ENCODE peak calls at places on chromosomes 11 and 22, in nine cellular contexts. M is upper lobe of right lung; B is fibroblast of lung; G is ovary; S is BE2C; W is WTC11; X is AG04450; U is cardiac muscle cell; J is CD4-positive, alpha-beta T cell. E is an unnamed sample.

GRCh38 chr11:556175-556699 is 4.3 kb downstream of the LMNTD2 start:
- DNase-seq in X (no peak), S (no peak), U (no peak), M (no peak), B (no peak), G (no peak), J (no peak), W (no peak), E (no peak)

GRCh38 chr11:78795862-78796261 is 221.2 kb upstream of the NARS2 start:
- DNase-seq in S (no peak), M (no peak), J (no peak), X (no peak), W (no peak), G (no peak), U (no peak), B (peak; percentile 89), E (no peak)

GRCh38 chr22:26977741-26978140 is 320.4 kb downstream of the MIAT start:
- DNase-seq in J (no peak), X (no peak), G (no peak), W (peak; percentile 35), S (no peak), U (peak; percentile 8), M (no peak), B (peak; percentile 24), E (peak; percentile 8)

GRCh38 chr11:761526-762108 is 14.4 kb downstream of the TALDO1 start:
- DNase-seq in X (no peak), U (no peak), M (no peak), W (no peak), G (no peak), S (no peak), B (no peak), J (no peak), E (no peak)

GRCh38 chr22:49297871-49298721 is 529.6 kb downstream of the BRD1 start:
- DNase-seq in B (no peak), W (no peak), M (peak; percentile 50), S (no peak), U (no peak), J (no peak), G (no peak), X (no peak), E (no peak)

GRCh38 chr11:63510360-63511130 is 4.7 kb downstream of the LGALS12 start:
- DNase-seq in U (peak; percentile 83), X (no peak), G (peak; percentile 60), B (peak; percentile 63), S (no peak), W (no peak), J (no peak), M (peak; percentile 75), E (peak; percentile 19)

GRCh38 chr11:26048271-26048670 is 283.7 kb upstream of the ANO3 start:
- DNase-seq in J (no peak), W (no peak), B (no peak), U (peak; percentile 1), M (no peak), G (no peak), X (no peak), S (no peak), E (no peak)

GRCh38 chr11:94501522-94501921 is 7.7 kb downstream of the ANKRD49 start:
- DNase-seq in M (no peak), W (no peak), X (no peak), G (no peak), U (no peak), S (no peak), B (no peak), J (no peak), E (no peak)

GRCh38 chr22:46436595-46437163 is 100.7 kb downstream of the CELSR1 start:
- DNase-seq in M (no peak), B (peak; percentile 78), G (no peak), J (no peak), U (peak; percentile 12), S (no peak), X (no peak), W (no peak), E (no peak)

GRCh38 chr11:45212566-45213315 is 66.3 kb downstream of the PRDM11 start:
- DNase-seq in B (no peak), U (no peak), M (no peak), W (peak; percentile 71), X (no peak), G (no peak), J (no peak), S (no peak), E (no peak)
- TF ChIP-seq CTCF in B (no peak), U (peak; percentile 15), M (no peak), W (peak; percentile 71), X (peak; percentile 16), G (no peak), J (no peak), S (no peak), E (no peak)

GRCh38 chr11:27694992-27695391 is 5.3 kb downstream of the BDNF start:
- DNase-seq in U (peak; percentile 62), S (no peak), J (no peak), X (no peak), M (no peak), G (no peak), B (peak; percentile 55), W (no peak), E (no peak)
- TF ChIP-seq CTCF in U (peak; percentile 47), S (peak; percentile 27), J (no peak), X (peak; percentile 51), M (no peak), G (no peak), B (peak; percentile 15), W (no peak), E (peak; percentile 36)

DNA sequence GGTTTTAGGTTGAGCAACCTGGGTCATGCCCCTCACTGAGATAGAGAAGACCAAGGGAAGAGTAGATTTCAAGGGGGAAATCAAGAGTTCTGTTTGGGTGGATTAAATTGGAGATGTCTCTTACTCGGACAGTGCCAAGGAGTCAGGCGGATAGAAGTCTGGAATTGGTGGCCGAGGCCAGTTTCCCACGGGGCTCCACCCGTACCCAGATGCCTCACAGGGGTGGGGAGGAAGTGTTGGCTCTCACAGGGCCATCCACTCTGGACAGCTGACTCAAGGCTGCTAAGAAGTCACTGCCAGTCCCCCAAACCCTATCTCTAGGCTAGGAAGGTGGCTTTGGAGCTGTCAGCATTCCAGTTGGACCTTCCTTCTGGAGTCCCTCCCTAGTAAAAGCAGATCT is 79.1 kb upstream of the TIMP3 start:
- DNase-seq in U (no peak), J (no peak), X (no peak), W (no peak), G (no peak), S (no peak), B (no peak), M (no peak), E (no peak)
- TF ChIP-seq CTCF in U (no peak), J (no peak), X (no peak), W (no peak), G (no peak), S (no peak), B (no peak), M (no peak), E (no peak)

GRCh38 chr11:21933095-21933494 is 259.8 kb upstream of the ANO5 start:
- DNase-seq in X (no peak), W (no peak), G (no peak), S (no peak), U (no peak), M (no peak), B (no peak), J (no peak), E (peak; percentile 3)
- TF ChIP-seq CTCF in X (no peak), W (peak; percentile 26), G (no peak), S (peak; percentile 59), U (no peak), M (peak; percentile 37), B (no peak), J (no peak), E (no peak)

GRCh38 chr22:20781272-20781990 is 7.5 kb downstream of the SERPIND1 start:
- DNase-seq in G (no peak), W (no peak), S (no peak), B (peak; percentile 28), J (no peak), X (no peak), U (peak; percentile 30), M (no peak), E (no peak)
- TF ChIP-seq CTCF in G (no peak), W (no peak), S (no peak), B (no peak), J (no peak), X (no peak), U (no peak), M (no peak), E (no peak)

GRCh38 chr22:37951305-37951704 is 2.1 kb downstream of the C22orf23 start:
- DNase-seq in B (no peak), X (no peak), W (peak; percentile 37), J (no peak), G (no peak), M (no peak), U (no peak), S (no peak), E (no peak)
- TF ChIP-seq CTCF in B (no peak), X (peak; percentile 24), W (no peak), J (no peak), G (no peak), M (no peak), U (no peak), S (peak; percentile 2), E (no peak)

GRCh38 chr22:42296381-42296853 is 26.0 kb upstream of the TCF20 start:
- DNase-seq in G (peak; percentile 36), J (no peak), X (no peak), S (peak; percentile 93), M (no peak), U (no peak), W (peak; percentile 54), B (no peak), E (peak; percentile 44)
- TF ChIP-seq CTCF in G (no peak), J (peak; percentile 18), X (peak; percentile 13), S (peak; percentile 64), M (no peak), U (no peak), W (no peak), B (peak; percentile 17), E (no peak)

GRCh38 chr11:62143727-62144126 is 19.9 kb downstream of the INCENP start:
- DNase-seq in G (no peak), J (no peak), M (peak; percentile 43), U (no peak), S (no peak), B (no peak), X (no peak), W (peak; percentile 8), E (no peak)
- TF ChIP-seq CTCF in G (no peak), J (no peak), M (no peak), U (no peak), S (no peak), B (no peak), X (peak; percentile 23), W (no peak), E (no peak)